ENCODE peak calls at places on chromosomes 6 and 20, in six cellular contexts. One of them, this sample, is unnamed.

GRCh38 chr6:35248300-35248699 is 11.2 kb upstream of the ZNF76 start:
- DNase-seq in Caki2: no peak
- DNase-seq in SHP77: no peak
- DNase-seq in fibroblast of the conjunctiva: no peak
- DNase-seq in right cardiac atrium: no peak
- DNase-seq in A172: no peak
- DNase-seq in this sample: no peak

GRCh38 chr20:19658137-19658536 is 99.9 kb upstream of the RIN2 start:
- DNase-seq in Caki2: no peak
- DNase-seq in SHP77: no peak
- DNase-seq in fibroblast of the conjunctiva: no peak
- DNase-seq in right cardiac atrium: no peak
- DNase-seq in A172: no peak
- DNase-seq in this sample: no peak

GRCh38 chr6:75849329-75850025 is 100.4 kb downstream of the MYO6 start:
- DNase-seq in Caki2: no peak
- DNase-seq in SHP77: no peak
- DNase-seq in fibroblast of the conjunctiva: no peak
- DNase-seq in right cardiac atrium: no peak
- DNase-seq in A172: peak
- DNase-seq in this sample: no peak

GRCh38 chr6:129131282-129131681 is 248.3 kb downstream of the LAMA2 start:
- DNase-seq in Caki2: no peak
- DNase-seq in SHP77: no peak
- DNase-seq in fibroblast of the conjunctiva: peak
- DNase-seq in right cardiac atrium: peak
- DNase-seq in A172: no peak
- DNase-seq in this sample: no peak

GRCh38 chr20:52379723-52380336 is 188.3 kb upstream of the ZFP64 start:
- DNase-seq in Caki2: peak
- DNase-seq in SHP77: no peak
- DNase-seq in fibroblast of the conjunctiva: no peak
- DNase-seq in right cardiac atrium: peak
- DNase-seq in A172: peak
- DNase-seq in this sample: no peak

GRCh38 chr6:45900808-45901752 is 114.6 kb downstream of the CLIC5 start:
- DNase-seq in Caki2: no peak
- DNase-seq in SHP77: no peak
- DNase-seq in fibroblast of the conjunctiva: no peak
- DNase-seq in right cardiac atrium: no peak
- DNase-seq in A172: no peak
- DNase-seq in this sample: no peak

GRCh38 chr6:7777062-7777461 is 51.2 kb downstream of the BMP6 start:
- DNase-seq in Caki2: no peak
- DNase-seq in SHP77: peak
- DNase-seq in fibroblast of the conjunctiva: no peak
- DNase-seq in right cardiac atrium: no peak
- DNase-seq in A172: no peak
- DNase-seq in this sample: no peak

GRCh38 chr6:17714879-17715860 is 8.4 kb upstream of the NUP153 start:
- DNase-seq in Caki2: peak
- DNase-seq in SHP77: no peak
- DNase-seq in fibroblast of the conjunctiva: peak
- DNase-seq in right cardiac atrium: no peak
- DNase-seq in A172: peak
- DNase-seq in this sample: peak

GRCh38 chr6:131602913-131603312 is 25.1 kb downstream of the MED23 start:
- DNase-seq in Caki2: peak
- DNase-seq in SHP77: no peak
- DNase-seq in fibroblast of the conjunctiva: peak
- DNase-seq in right cardiac atrium: no peak
- DNase-seq in A172: peak
- DNase-seq in this sample: peak

GRCh38 chr20:25090492-25091429 is 8.8 kb upstream of the VSX1 start:
- DNase-seq in Caki2: no peak
- DNase-seq in SHP77: peak
- DNase-seq in fibroblast of the conjunctiva: no peak
- DNase-seq in right cardiac atrium: no peak
- DNase-seq in A172: peak
- DNase-seq in this sample: no peak

GRCh38 chr6:159716247-159717086 is 10.8 kb upstream of the WTAP start:
- DNase-seq in Caki2: peak
- DNase-seq in SHP77: no peak
- DNase-seq in fibroblast of the conjunctiva: peak
- DNase-seq in right cardiac atrium: peak
- DNase-seq in A172: peak
- DNase-seq in this sample: peak

GRCh38 chr6:41894366-41895299 is 542 bp downstream of the USP49 start:
- DNase-seq in Caki2: no peak
- DNase-seq in SHP77: no peak
- DNase-seq in fibroblast of the conjunctiva: no peak
- DNase-seq in right cardiac atrium: no peak
- DNase-seq in A172: peak
- DNase-seq in this sample: no peak

GRCh38 chr6:79604583-79605037 is 26.5 kb upstream of the SH3BGRL2 start:
- DNase-seq in Caki2: peak
- DNase-seq in SHP77: no peak
- DNase-seq in fibroblast of the conjunctiva: no peak
- DNase-seq in right cardiac atrium: no peak
- DNase-seq in A172: peak
- DNase-seq in this sample: peak

GRCh38 chr6:79111549-79111948 is 33.5 kb upstream of the PHIP start:
- DNase-seq in Caki2: no peak
- DNase-seq in SHP77: no peak
- DNase-seq in fibroblast of the conjunctiva: no peak
- DNase-seq in right cardiac atrium: no peak
- DNase-seq in A172: no peak
- DNase-seq in this sample: no peak

GRCh38 chr6:125567407-125567806 is 182.0 kb upstream of the HEY2 start:
- DNase-seq in Caki2: no peak
- DNase-seq in SHP77: no peak
- DNase-seq in fibroblast of the conjunctiva: no peak
- DNase-seq in right cardiac atrium: no peak
- DNase-seq in A172: no peak
- DNase-seq in this sample: no peak